ENCODE peak calls at places on chromosome 16, in seven cellular contexts. One of them, this sample, is unnamed.

GRCh38 chr16:26963109-26963508 is 103.6 kb upstream of the C16orf82 start:
- DNase-seq in activated CD4-positive, alpha-beta T cell treated with anti-CD3 and anti-CD28 coated beads for 24 hours: peak
- DNase-seq in posterior cingulate gyrus: no peak
- DNase-seq in NCI-H1930: no peak
- DNase-seq in tibial artery: no peak
- DNase-seq in brain microvascular endothelial cell: no peak
- DNase-seq in Ammon's horn: no peak
- DNase-seq in this sample: peak

GRCh38 chr16:11240636-11241473 is 15.1 kb downstream of the SOCS1 start:
- DNase-seq in posterior cingulate gyrus: no peak
- DNase-seq in NCI-H1930: no peak
- DNase-seq in brain microvascular endothelial cell: no peak
- DNase-seq in Ammon's horn: no peak
- DNase-seq in tibial artery: no peak
- DNase-seq in activated CD4-positive, alpha-beta T cell treated with anti-CD3 and anti-CD28 coated beads for 24 hours: no peak
- DNase-seq in this sample: no peak

GRCh38 chr16:53713403-53714013 is 9.6 kb downstream of the FTO start:
- DNase-seq in NCI-H1930: no peak
- DNase-seq in activated CD4-positive, alpha-beta T cell treated with anti-CD3 and anti-CD28 coated beads for 24 hours: no peak
- DNase-seq in tibial artery: no peak
- DNase-seq in brain microvascular endothelial cell: no peak
- DNase-seq in Ammon's horn: no peak
- DNase-seq in posterior cingulate gyrus: no peak
- DNase-seq in this sample: peak

GRCh38 chr16:16006650-16007049 is 57.2 kb downstream of the ABCC1 start:
- DNase-seq in activated CD4-positive, alpha-beta T cell treated with anti-CD3 and anti-CD28 coated beads for 24 hours: no peak
- DNase-seq in brain microvascular endothelial cell: no peak
- DNase-seq in NCI-H1930: no peak
- DNase-seq in tibial artery: no peak
- DNase-seq in Ammon's horn: no peak
- DNase-seq in posterior cingulate gyrus: no peak
- DNase-seq in this sample: no peak

GRCh38 chr16:70635356-70636016 is 10.9 kb upstream of the IL34 start:
- DNase-seq in tibial artery: no peak
- DNase-seq in posterior cingulate gyrus: no peak
- DNase-seq in activated CD4-positive, alpha-beta T cell treated with anti-CD3 and anti-CD28 coated beads for 24 hours: no peak
- DNase-seq in NCI-H1930: no peak
- DNase-seq in brain microvascular endothelial cell: peak
- DNase-seq in Ammon's horn: no peak
- DNase-seq in this sample: peak

GRCh38 chr16:85123891-85124635 is 11.8 kb upstream of the CIBAR2 start:
- DNase-seq in tibial artery: peak
- DNase-seq in brain microvascular endothelial cell: peak
- DNase-seq in Ammon's horn: no peak
- DNase-seq in NCI-H1930: no peak
- DNase-seq in posterior cingulate gyrus: peak
- DNase-seq in activated CD4-positive, alpha-beta T cell treated with anti-CD3 and anti-CD28 coated beads for 24 hours: no peak
- DNase-seq in this sample: peak

GRCh38 chr16:83356266-83356665 is 451.5 kb upstream of the HSBP1 start:
- DNase-seq in brain microvascular endothelial cell: peak
- DNase-seq in activated CD4-positive, alpha-beta T cell treated with anti-CD3 and anti-CD28 coated beads for 24 hours: no peak
- DNase-seq in tibial artery: no peak
- DNase-seq in posterior cingulate gyrus: no peak
- DNase-seq in NCI-H1930: peak
- DNase-seq in Ammon's horn: peak
- DNase-seq in this sample: peak

GRCh38 chr16:85227262-85227923 is 115.1 kb upstream of the CIBAR2 start:
- DNase-seq in Ammon's horn: no peak
- DNase-seq in brain microvascular endothelial cell: no peak
- DNase-seq in activated CD4-positive, alpha-beta T cell treated with anti-CD3 and anti-CD28 coated beads for 24 hours: no peak
- DNase-seq in posterior cingulate gyrus: no peak
- DNase-seq in tibial artery: no peak
- DNase-seq in NCI-H1930: no peak
- DNase-seq in this sample: no peak

GRCh38 chr16:14667347-14668266 is 26.5 kb downstream of the PLA2G10 start:
- DNase-seq in brain microvascular endothelial cell: no peak
- DNase-seq in tibial artery: no peak
- DNase-seq in NCI-H1930: no peak
- DNase-seq in Ammon's horn: no peak
- DNase-seq in posterior cingulate gyrus: no peak
- DNase-seq in activated CD4-positive, alpha-beta T cell treated with anti-CD3 and anti-CD28 coated beads for 24 hours: no peak
- DNase-seq in this sample: no peak

GRCh38 chr16:54444851-54445523 is 158.4 kb upstream of the IRX3 start:
- DNase-seq in tibial artery: no peak
- DNase-seq in brain microvascular endothelial cell: peak
- DNase-seq in Ammon's horn: no peak
- DNase-seq in NCI-H1930: no peak
- DNase-seq in posterior cingulate gyrus: no peak
- DNase-seq in activated CD4-positive, alpha-beta T cell treated with anti-CD3 and anti-CD28 coated beads for 24 hours: no peak
- DNase-seq in this sample: peak

GRCh38 chr16:46801428-46802049 is 29.4 kb downstream of the C16orf87 start:
- DNase-seq in NCI-H1930: no peak
- DNase-seq in posterior cingulate gyrus: no peak
- DNase-seq in Ammon's horn: no peak
- DNase-seq in activated CD4-positive, alpha-beta T cell treated with anti-CD3 and anti-CD28 coated beads for 24 hours: no peak
- DNase-seq in tibial artery: no peak
- DNase-seq in brain microvascular endothelial cell: no peak
- DNase-seq in this sample: peak

GRCh38 chr16:35184356-35184870 is 1725.0 kb downstream of the TP53TG3F start:
- DNase-seq in tibial artery: no peak
- DNase-seq in brain microvascular endothelial cell: no peak
- DNase-seq in activated CD4-positive, alpha-beta T cell treated with anti-CD3 and anti-CD28 coated beads for 24 hours: no peak
- DNase-seq in NCI-H1930: no peak
- DNase-seq in posterior cingulate gyrus: no peak
- DNase-seq in Ammon's horn: no peak
- DNase-seq in this sample: no peak

GRCh38 chr16:23950898-23951297 is 115.1 kb downstream of the PRKCB start:
- DNase-seq in posterior cingulate gyrus: no peak
- DNase-seq in brain microvascular endothelial cell: no peak
- DNase-seq in activated CD4-positive, alpha-beta T cell treated with anti-CD3 and anti-CD28 coated beads for 24 hours: no peak
- DNase-seq in NCI-H1930: no peak
- DNase-seq in Ammon's horn: peak
- DNase-seq in tibial artery: no peak
- DNase-seq in this sample: no peak

GRCh38 chr16:50152807-50153647 is at the start of gene TENT4B:
- DNase-seq in NCI-H1930: peak
- DNase-seq in Ammon's horn: peak
- DNase-seq in activated CD4-positive, alpha-beta T cell treated with anti-CD3 and anti-CD28 coated beads for 24 hours: peak
- DNase-seq in tibial artery: peak
- DNase-seq in brain microvascular endothelial cell: peak
- DNase-seq in posterior cingulate gyrus: peak
- DNase-seq in this sample: peak

GRCh38 chr16:85569615-85570212 is 43.4 kb upstream of the GSE1 start:
- DNase-seq in activated CD4-positive, alpha-beta T cell treated with anti-CD3 and anti-CD28 coated beads for 24 hours: no peak
- DNase-seq in tibial artery: no peak
- DNase-seq in Ammon's horn: no peak
- DNase-seq in NCI-H1930: no peak
- DNase-seq in brain microvascular endothelial cell: peak
- DNase-seq in posterior cingulate gyrus: no peak
- DNase-seq in this sample: peak